ENCODE peak calls at places on chromosomes 11 and 22, in ten cellular contexts. W is AG04450; B is heart left ventricle; U is MM.1S; Y is keratinocyte; G is CD4-positive, CD25-positive, alpha-beta regulatory T cell; Q is effector memory CD4-positive, alpha-beta T cell; R is left lung; N is WERI-Rb-1; S is aorta. I is an unnamed sample.
A peak's percentile ranks its signal among the peaks of the same experiment; 100 is the strongest.

GRCh38 chr11:59997800-59998199 is 19.2 kb upstream of the OOSP4B start:
- DNase-seq in Y (no peak), Q (no peak), R (no peak), W (no peak), U (no peak), B (no peak), N (no peak), S (no peak), G (no peak), I (no peak)

GRCh38 chr11:58837707-58838388 is 6.7 kb downstream of the GLYATL2 start:
- DNase-seq in N (no peak), R (no peak), Q (no peak), Y (no peak), U (no peak), S (no peak), W (no peak), B (no peak), G (no peak), I (no peak)

GRCh38 chr11:3616721-3617460 is 24.9 kb downstream of the ART5 start:
- DNase-seq in G (no peak), Y (no peak), R (peak; percentile 69), B (no peak), U (no peak), W (no peak), Q (no peak), N (no peak), S (peak; percentile 60), I (no peak)

GRCh38 chr22:42680648-42681047 is 31.5 kb upstream of the CYB5R3 start:
- DNase-seq in U (no peak), Q (no peak), R (no peak), N (no peak), B (no peak), W (peak; percentile 68), S (no peak), G (no peak), Y (peak; percentile 67), I (no peak)

GRCh38 chr11:19846654-19847330 is 134.2 kb downstream of the NAV2 start:
- DNase-seq in Y (no peak), B (peak; percentile 35), Q (no peak), N (no peak), U (no peak), R (no peak), G (no peak), W (no peak), S (no peak), I (no peak)

GRCh38 chr22:36587289-36588154 is 58.6 kb upstream of the EIF3D start:
- DNase-seq in G (no peak), Q (no peak), N (peak; percentile 72), U (no peak), B (no peak), W (no peak), R (no peak), Y (no peak), S (peak; percentile 63), I (no peak)

GRCh38 chr11:66970808-66971442 is 4.2 kb upstream of the C11orf86 start:
- DNase-seq in W (peak; percentile 99), S (peak; percentile 78), B (no peak), N (no peak), U (no peak), G (no peak), Y (peak; percentile 85), Q (no peak), R (no peak), I (no peak)

GRCh38 chr11:128521697-128522062 is 65.7 kb downstream of the ETS1 start:
- DNase-seq in B (peak; percentile 33), Y (no peak), S (no peak), U (peak; percentile 23), Q (no peak), W (no peak), R (peak; percentile 80), G (peak; percentile 64), N (no peak), I (no peak)

GRCh38 chr11:76656571-76657081 is 13.9 kb downstream of the LRRC32 start:
- DNase-seq in R (no peak), Q (no peak), U (no peak), W (no peak), Y (no peak), G (no peak), N (no peak), B (peak; percentile 47), S (peak; percentile 74), I (no peak)

DNA sequence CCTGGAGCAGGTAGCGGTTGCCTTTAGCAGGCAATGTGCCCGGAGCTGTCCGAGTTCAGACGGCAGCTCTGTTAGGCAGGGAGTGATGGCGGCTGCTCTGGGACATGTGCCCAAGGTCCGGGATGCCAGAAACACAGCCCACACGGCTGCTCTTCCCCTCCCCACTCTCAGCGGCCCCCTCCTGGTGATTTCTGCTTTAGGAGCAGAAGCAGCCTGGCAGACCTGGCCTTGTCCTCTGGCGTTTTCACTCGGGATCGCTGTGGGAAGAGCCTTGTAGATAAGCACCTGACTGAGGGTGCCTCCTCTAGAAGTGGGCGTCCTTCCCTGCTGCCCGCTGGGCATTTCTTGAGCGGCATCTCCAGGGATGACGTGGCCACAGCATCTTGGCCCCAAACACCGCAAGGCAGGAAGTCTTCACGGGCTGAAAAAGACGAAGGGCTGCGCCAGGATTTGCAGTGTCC is 392.2 kb downstream of the TBC1D22A start:
- DNase-seq in R (no peak), N (no peak), W (peak; percentile 38), G (no peak), Q (no peak), B (peak; percentile 75), U (no peak), Y (no peak), S (no peak), I (peak; percentile 65)
- H3K27ac ChIP-seq in R (no peak overlapping the region), N (no peak overlapping the region), W (peak overlapping the region; percentile 68), G (no peak overlapping the region), Q (no peak overlapping the region), B (no peak overlapping the region), U (no peak overlapping the region), Y (no peak overlapping the region), S (no peak overlapping the region), I (no peak overlapping the region)

GRCh38 chr11:62435741-62436485 is 17.1 kb downstream of the SCGB1A1 start:
- DNase-seq in N (no peak), U (peak; percentile 62), Y (no peak), Q (no peak), B (no peak), R (no peak), W (no peak), G (peak; percentile 17), S (no peak), I (no peak)

GRCh38 chr11:62433141-62433543 is 14.3 kb downstream of the SCGB1A1 start:
- DNase-seq in G (no peak), N (no peak), W (no peak), R (no peak), U (no peak), Q (no peak), Y (no peak), S (no peak), B (no peak), I (no peak)

GRCh38 chr11:62432695-62433094 is 13.9 kb downstream of the SCGB1A1 start:
- DNase-seq in U (no peak), R (no peak), B (no peak), S (no peak), G (no peak), N (no peak), Q (no peak), W (no peak), Y (no peak), I (no peak)

GRCh38 chr11:62431171-62431895 is 12.5 kb downstream of the SCGB1A1 start:
- DNase-seq in N (no peak), B (no peak), Y (no peak), W (peak; percentile 69), R (no peak), Q (no peak), S (no peak), G (no peak), U (no peak), I (no peak)

GRCh38 chr11:62433553-62434301 is 14.9 kb downstream of the SCGB1A1 start:
- DNase-seq in B (no peak), R (no peak), G (no peak), W (no peak), U (no peak), Y (no peak), N (no peak), Q (no peak), S (no peak), I (no peak)
- H3K27ac ChIP-seq in B (peak overlapping the region; percentile 43), R (no peak overlapping the region), G (no peak overlapping the region), W (no peak overlapping the region), U (no peak overlapping the region), Y (no peak overlapping the region), N (no peak overlapping the region), Q (no peak overlapping the region), S (peak overlapping the region; percentile 46), I (no peak overlapping the region)

GRCh38 chr11:11537871-11538270 is 83.9 kb downstream of the GALNT18 start:
- DNase-seq in B (no peak), W (no peak), S (no peak), Q (no peak), Y (no peak), R (no peak), U (no peak), N (no peak), G (no peak), I (no peak)

GRCh38 chr11:11535611-11536010 is 86.2 kb downstream of the GALNT18 start:
- DNase-seq in S (no peak), G (no peak), U (no peak), W (no peak), R (no peak), Y (no peak), B (peak; percentile 67), N (no peak), Q (no peak), I (no peak)

GRCh38 chr11:11536650-11537049 is 85.2 kb downstream of the GALNT18 start:
- DNase-seq in Q (no peak), R (no peak), Y (no peak), S (no peak), B (no peak), G (no peak), W (no peak), N (no peak), U (no peak), I (no peak)

GRCh38 chr11:11538277-11538960 is 83.4 kb downstream of the GALNT18 start:
- DNase-seq in S (peak; percentile 87), Y (no peak), G (no peak), W (no peak), N (peak; percentile 86), U (no peak), Q (no peak), R (no peak), B (peak; percentile 89), I (peak; percentile 32)

DNA sequence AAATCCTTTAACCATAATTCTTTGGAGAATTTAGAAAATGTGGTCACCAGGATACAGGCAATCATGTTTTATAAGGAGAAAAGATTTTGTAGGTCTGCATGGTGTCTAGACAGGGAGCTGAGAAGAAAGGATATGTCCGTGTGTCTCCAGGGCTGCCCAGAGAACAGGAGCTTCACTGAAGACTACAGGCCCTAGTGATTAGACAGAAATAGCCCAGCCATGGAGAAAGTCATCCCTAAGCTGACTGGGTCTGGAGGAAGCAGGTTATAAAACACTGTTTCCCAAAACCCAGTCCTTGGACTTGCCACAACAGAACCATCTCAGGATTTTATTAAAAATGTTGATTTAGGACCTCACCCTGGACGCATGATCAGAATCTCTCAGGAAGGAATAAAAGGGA is 84.4 kb downstream of the GALNT18 start:
- DNase-seq in G (no peak), Y (no peak), U (no peak), N (no peak), R (no peak), W (no peak), Q (no peak), S (no peak), B (no peak), I (no peak)
- H3K27ac ChIP-seq in G (no peak overlapping the region), Y (no peak overlapping the region), U (no peak overlapping the region), N (peak overlapping the region; percentile 91), R (no peak overlapping the region), W (no peak overlapping the region), Q (no peak overlapping the region), S (no peak overlapping the region), B (peak overlapping the region; percentile 82), I (peak overlapping the region; percentile 6)

GRCh38 chr11:122189259-122189658 is 73.2 kb upstream of the BLID start:
- DNase-seq in U (no peak), G (no peak), W (peak; percentile 85), Y (peak; percentile 83), N (no peak), S (no peak), R (no peak), Q (no peak), B (no peak), I (no peak)
- H3K27ac ChIP-seq in U (no peak overlapping the region), G (no peak overlapping the region), W (peak overlapping the region; percentile 63), Y (peak overlapping the region; percentile 75), N (no peak overlapping the region), S (peak overlapping the region; percentile 83), R (peak overlapping the region; percentile 57), Q (no peak overlapping the region), B (peak overlapping the region; percentile 36), I (peak overlapping the region; percentile 83)